ENCODE peak calls at places on chromosomes 1 and 21, in eight cellular contexts. N, K, B, Q, J, V, F and R are unnamed samples.
A peak's percentile ranks its signal among the peaks of the same experiment; 100 is the strongest.

GRCh38 chr1:167579986-167580385 is 26.4 kb upstream of the CREG1 start:
- DNase-seq in B (no peak), F (no peak), K (no peak), V (no peak), N (no peak), J (no peak), Q (no peak), R (no peak)

GRCh38 chr1:221430133-221430960 is 311.5 kb downstream of the DUSP10 start:
- DNase-seq in B (no peak), V (no peak), N (no peak), J (no peak), Q (no peak), F (no peak), K (no peak), R (no peak)

GRCh38 chr1:204224655-204225054 is 10.9 kb upstream of the GOLT1A start:
- DNase-seq in V (no peak), B (no peak), N (no peak), K (no peak), J (no peak), Q (no peak), F (no peak), R (no peak)

GRCh38 chr1:2985694-2986548 is 35.3 kb upstream of the ACTRT2 start:
- DNase-seq in K (no peak), N (no peak), F (no peak), V (no peak), Q (no peak), J (no peak), B (no peak), R (no peak)

GRCh38 chr1:168939947-168940223 is 166.6 kb upstream of the ATP1B1 start:
- DNase-seq in V (no peak), J (no peak), N (no peak), Q (no peak), B (no peak), K (no peak), F (no peak), R (no peak)

GRCh38 chr1:15328785-15329480 is 80.8 kb upstream of the EFHD2 start:
- DNase-seq in B (no peak), Q (no peak), K (no peak), F (peak; percentile 78), J (peak; percentile 66), N (no peak), V (peak; percentile 56), R (peak; percentile 34)

GRCh38 chr1:15636436-15636835 is 19.2 kb downstream of the DDI2 start:
- DNase-seq in K (no peak), F (no peak), Q (no peak), V (no peak), J (no peak), N (no peak), B (no peak), R (no peak)

GRCh38 chr1:2108877-2109580 is 58.8 kb downstream of the PRKCZ start:
- DNase-seq in J (no peak), Q (no peak), V (no peak), B (no peak), N (no peak), K (no peak), F (no peak), R (no peak)

GRCh38 chr1:105137543-105138444 is 1388.1 kb downstream of the AMY1C start:
- DNase-seq in B (peak; percentile 13), J (peak; percentile 8), F (no peak), V (no peak), Q (peak; percentile 89), K (peak; percentile 18), N (no peak), R (no peak)

GRCh38 chr1:205298191-205298994 is 23.2 kb downstream of the NUAK2 start:
- DNase-seq in F (peak; percentile 57), B (peak; percentile 97), N (no peak), K (peak; percentile 79), V (no peak), Q (peak; percentile 88), J (no peak), R (no peak)

GRCh38 chr1:155706101-155706619 is 17.3 kb downstream of the DAP3 start:
- DNase-seq in Q (no peak), B (peak; percentile 10), N (no peak), F (no peak), K (no peak), V (no peak), J (no peak), R (no peak)

GRCh38 chr21:14815001-14815400 is 249.8 kb downstream of the NRIP1 start:
- DNase-seq in V (no peak), N (no peak), J (no peak), F (no peak), B (no peak), Q (no peak), K (no peak), R (no peak)

GRCh38 chr1:24743404-24744211 is 1.6 kb upstream of the CLIC4 start:
- DNase-seq in K (no peak), B (peak; percentile 35), F (no peak), Q (peak; percentile 76), V (no peak), J (no peak), N (no peak), R (no peak)

GRCh38 chr1:25028910-25029599 is 99.0 kb upstream of the RUNX3 start:
- DNase-seq in N (no peak), V (no peak), F (no peak), Q (no peak), B (no peak), K (no peak), J (no peak), R (no peak)

GRCh38 chr1:50969611-50970507 is at the start of gene CDKN2C:
- DNase-seq in F (peak; percentile 72), Q (peak; percentile 55), J (peak; percentile 76), V (peak; percentile 77), N (peak; percentile 43), K (peak; percentile 37), B (peak; percentile 62), R (peak; percentile 84)

GRCh38 chr21:21851657-21852056 is 853.4 kb downstream of the NCAM2 start:
- DNase-seq in F (no peak), Q (no peak), J (no peak), N (no peak), V (no peak), B (peak; percentile 6), K (no peak), R (no peak)

GRCh38 chr1:161359316-161359715 is 8.4 kb downstream of the CFAP126 start:
- DNase-seq in K (no peak), B (no peak), N (no peak), J (no peak), V (no peak), Q (no peak), F (no peak), R (no peak)

GRCh38 chr1:86380257-86380861 is 15.8 kb downstream of the ODF2L start:
- DNase-seq in F (no peak), Q (no peak), J (peak; percentile 40), B (peak; percentile 57), K (no peak), N (no peak), V (no peak), R (no peak)

GRCh38 chr1:53729536-53730485 is 9.2 kb downstream of the GLIS1 start:
- DNase-seq in F (no peak), J (no peak), K (no peak), B (no peak), N (no peak), V (no peak), Q (no peak), R (no peak)

DNA sequence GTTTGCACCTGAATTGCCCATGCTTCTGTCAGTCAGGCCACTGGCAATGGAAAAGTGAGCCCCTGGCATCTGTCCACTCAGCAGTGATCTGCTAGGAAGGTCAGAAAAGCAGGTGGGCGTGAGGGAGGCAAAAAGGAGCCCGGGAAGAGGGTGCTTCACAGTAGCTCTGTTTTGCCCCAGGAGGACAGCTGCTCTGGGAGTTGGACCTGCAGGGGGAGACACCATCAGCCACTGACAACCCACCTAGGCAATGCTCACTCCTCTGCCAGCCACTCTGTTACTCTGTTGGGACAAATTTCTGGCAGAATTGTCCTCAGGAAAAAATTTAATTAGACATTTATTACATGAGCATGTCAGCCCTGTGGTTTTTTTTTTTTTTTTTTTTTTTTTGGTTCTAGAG is 146.4 kb downstream of the LRIG2 start:
- DNase-seq in Q (peak; percentile 65), B (no peak), K (no peak), F (no peak), N (no peak), V (no peak), J (no peak), R (no peak)
- TF ChIP-seq CTCF in Q (peak; percentile 68), B (no peak), K (peak; percentile 37), F (peak; percentile 17), N (no peak), V (no peak), J (peak; percentile 64), R (no peak)

DNA sequence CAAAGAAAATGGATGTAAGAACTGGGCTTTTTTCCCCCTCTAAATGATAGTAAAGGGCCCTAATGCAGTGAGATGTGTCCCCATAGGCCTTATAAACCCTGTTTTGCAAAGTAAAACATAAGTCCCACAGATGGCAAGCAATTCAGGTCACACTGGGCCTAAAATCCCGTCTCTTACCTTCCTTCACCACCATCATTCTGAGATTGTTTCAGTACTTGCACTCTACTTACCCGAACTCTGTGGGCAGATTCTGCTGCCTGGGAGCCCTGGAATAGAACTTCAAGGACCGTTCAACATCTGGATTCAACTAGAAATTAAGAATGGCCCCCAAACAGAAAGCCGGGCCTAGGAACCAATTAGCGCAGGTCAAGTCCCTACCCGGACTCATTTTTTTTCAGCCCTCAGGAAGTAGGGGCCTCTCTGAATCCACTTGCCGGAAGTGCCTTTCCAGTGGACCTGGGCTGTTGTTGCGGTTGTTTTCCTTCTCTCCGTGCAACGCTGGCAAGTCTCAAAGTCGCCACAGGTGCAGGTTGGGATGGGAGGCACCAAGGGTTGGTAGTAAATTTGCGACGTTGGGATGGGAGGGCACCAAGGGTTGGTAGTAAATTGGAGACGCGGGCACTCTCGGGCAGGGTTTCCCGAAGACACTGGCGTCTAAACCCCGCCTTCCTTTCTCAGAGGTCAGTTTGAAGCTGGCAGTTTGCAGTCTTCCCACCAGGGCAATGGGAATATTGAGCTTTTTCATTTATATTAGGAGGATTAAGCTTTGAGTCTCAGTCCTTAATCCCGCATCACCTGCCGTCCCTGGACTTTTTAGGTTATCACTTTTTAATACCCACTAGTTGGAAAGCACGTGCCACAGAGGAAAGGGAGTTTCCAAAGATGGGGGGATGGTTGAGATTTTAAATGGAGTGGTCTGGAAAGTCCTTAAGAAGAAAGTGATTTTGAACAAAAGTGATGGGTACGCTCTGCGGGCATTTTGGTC is at the start of gene TMEM69:
- DNase-seq in K (peak; percentile 82), N (peak; percentile 75), V (peak; percentile 64), Q (peak; percentile 84), F (peak; percentile 79), B (peak; percentile 88), J (peak; percentile 89), R (no peak)
- H3K27ac ChIP-seq in K (peak within 1 kb of the TSS; percentile 95), N (peak within 1 kb of the TSS; percentile 97), V (peak within 1 kb of the TSS; percentile 96), Q (peak within 1 kb of the TSS; percentile 84), F (peak within 1 kb of the TSS; percentile 94), B (peak within 1 kb of the TSS; percentile 92), J (peak within 1 kb of the TSS; percentile 98), R (peak within 1 kb of the TSS; percentile 96)

GRCh38 chr21:19922122-19922521 is 1076.1 kb upstream of the NCAM2 start:
- DNase-seq in F (no peak), N (no peak), B (no peak), J (no peak), Q (peak; percentile 30), V (no peak), K (no peak), R (no peak)
- TF ChIP-seq CTCF in F (no peak), N (no peak), B (no peak), J (no peak), Q (peak; percentile 47), V (no peak), K (no peak), R (no peak)

DNA sequence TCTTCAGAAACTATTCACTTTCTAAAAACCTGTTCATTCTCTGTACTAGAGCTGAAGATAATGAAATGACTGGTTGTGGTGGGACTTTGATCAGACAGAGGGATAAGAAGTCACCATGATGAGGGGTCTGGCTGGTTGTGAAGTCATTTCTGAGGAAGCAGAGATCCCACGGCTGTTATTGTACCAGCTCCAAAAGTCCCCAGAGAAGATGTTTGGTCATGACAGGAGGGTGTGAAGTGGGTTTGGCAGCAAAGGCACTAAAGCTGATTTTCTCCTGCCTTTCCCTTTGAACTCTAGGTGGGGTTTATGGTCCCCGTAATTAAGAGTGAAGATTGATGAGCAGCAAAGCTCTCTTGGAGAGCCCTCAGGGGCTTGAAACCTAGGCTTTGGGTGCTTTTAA is 103.1 kb upstream of the CACHD1 start:
- DNase-seq in N (no peak), B (no peak), F (no peak), J (no peak), Q (no peak), V (no peak), K (no peak), R (no peak)
- H3K27ac ChIP-seq in N (no peak overlapping the region), B (no peak overlapping the region), F (no peak overlapping the region), J (no peak overlapping the region), Q (no peak overlapping the region), V (no peak overlapping the region), K (no peak overlapping the region), R (no peak overlapping the region)